ENCODE peak calls at places on chromosomes 12 and 14, in six cellular contexts. One of them, this sample, is unnamed.

GRCh38 chr14:98173291-98173690 is 1098.7 kb downstream of the BCL11B start:
- DNase-seq in NB4: no peak
- DNase-seq in K562: no peak
- DNase-seq in GM12878: no peak
- DNase-seq in endothelial cell of umbilical vein: no peak
- DNase-seq in HepG2: no peak
- DNase-seq in this sample: no peak

GRCh38 chr12:94553130-94553519 is 93.5 kb upstream of the CEP83 start:
- DNase-seq in NB4: no peak
- DNase-seq in K562: no peak
- DNase-seq in GM12878: no peak
- DNase-seq in endothelial cell of umbilical vein: peak; percentile 57
- DNase-seq in HepG2: no peak
- DNase-seq in this sample: no peak

GRCh38 chr12:30599631-30600030 is 96.0 kb downstream of the IPO8 start:
- DNase-seq in NB4: no peak
- DNase-seq in K562: no peak
- DNase-seq in GM12878: no peak
- DNase-seq in endothelial cell of umbilical vein: peak; percentile 52
- DNase-seq in HepG2: peak; percentile 97
- DNase-seq in this sample: no peak

GRCh38 chr12:76199808-76200207 is 115.3 kb upstream of the NAP1L1 start:
- DNase-seq in NB4: no peak
- DNase-seq in K562: no peak
- DNase-seq in GM12878: no peak
- DNase-seq in endothelial cell of umbilical vein: no peak
- DNase-seq in HepG2: no peak
- DNase-seq in this sample: no peak

GRCh38 chr14:88871429-88871828 is 47.0 kb downstream of the TTC8 start:
- DNase-seq in NB4: no peak
- DNase-seq in K562: no peak
- DNase-seq in GM12878: no peak
- DNase-seq in endothelial cell of umbilical vein: no peak
- DNase-seq in HepG2: no peak
- DNase-seq in this sample: no peak

GRCh38 chr12:123094349-123095073 is 56.4 kb downstream of the PITPNM2 start:
- DNase-seq in NB4: no peak
- DNase-seq in K562: peak; percentile 54
- DNase-seq in GM12878: no peak
- DNase-seq in endothelial cell of umbilical vein: no peak
- DNase-seq in HepG2: peak; percentile 79
- DNase-seq in this sample: peak; percentile 82

GRCh38 chr12:78929075-78929418 is 64.5 kb downstream of the SYT1 start:
- DNase-seq in NB4: no peak
- DNase-seq in K562: no peak
- DNase-seq in GM12878: no peak
- DNase-seq in endothelial cell of umbilical vein: no peak
- DNase-seq in HepG2: no peak
- DNase-seq in this sample: no peak

GRCh38 chr14:48936352-48936751 is 649.8 kb downstream of the RPS29 start:
- DNase-seq in NB4: no peak
- DNase-seq in K562: no peak
- DNase-seq in GM12878: no peak
- DNase-seq in endothelial cell of umbilical vein: peak; percentile 63
- DNase-seq in HepG2: no peak
- DNase-seq in this sample: no peak

GRCh38 chr12:11746024-11746771 is 96.7 kb downstream of the ETV6 start:
- DNase-seq in NB4: peak; percentile 94
- DNase-seq in K562: peak; percentile 5
- DNase-seq in GM12878: peak; percentile 93
- DNase-seq in endothelial cell of umbilical vein: peak; percentile 92
- DNase-seq in HepG2: no peak
- DNase-seq in this sample: no peak

GRCh38 chr14:54625158-54625557 is 58.2 kb downstream of the SAMD4A start:
- DNase-seq in NB4: peak; percentile 7
- DNase-seq in K562: no peak
- DNase-seq in GM12878: no peak
- DNase-seq in endothelial cell of umbilical vein: no peak
- DNase-seq in HepG2: no peak
- DNase-seq in this sample: no peak

GRCh38 chr14:60183724-60184596 is 18.8 kb upstream of the DHRS7 start:
- DNase-seq in NB4: peak; percentile 75
- DNase-seq in K562: no peak
- DNase-seq in GM12878: no peak
- DNase-seq in endothelial cell of umbilical vein: peak; percentile 74
- DNase-seq in HepG2: peak; percentile 55
- DNase-seq in this sample: peak; percentile 61

GRCh38 chr12:115185529-115185928 is 501.6 kb upstream of the TBX3 start:
- DNase-seq in NB4: no peak
- DNase-seq in K562: no peak
- DNase-seq in GM12878: no peak
- DNase-seq in endothelial cell of umbilical vein: no peak
- DNase-seq in HepG2: no peak
- DNase-seq in this sample: no peak

GRCh38 chr14:56057071-56057865 is 60.9 kb upstream of the PELI2 start:
- DNase-seq in NB4: no peak
- DNase-seq in K562: no peak
- DNase-seq in GM12878: no peak
- DNase-seq in endothelial cell of umbilical vein: no peak
- DNase-seq in HepG2: no peak
- DNase-seq in this sample: no peak

GRCh38 chr12:39905152-39905551 is 200.7 kb downstream of the SLC2A13 start:
- DNase-seq in NB4: no peak
- DNase-seq in K562: no peak
- DNase-seq in GM12878: no peak
- DNase-seq in endothelial cell of umbilical vein: no peak
- DNase-seq in HepG2: no peak
- DNase-seq in this sample: no peak

GRCh38 chr12:2826036-2826435 is 8.8 kb downstream of the NRIP2 start:
- DNase-seq in NB4: no peak
- DNase-seq in K562: no peak
- DNase-seq in GM12878: no peak
- DNase-seq in endothelial cell of umbilical vein: no peak
- DNase-seq in HepG2: no peak
- DNase-seq in this sample: no peak

GRCh38 chr12:15705606-15706005 is 83.6 kb downstream of the EPS8 start:
- DNase-seq in NB4: no peak
- DNase-seq in K562: no peak
- DNase-seq in GM12878: no peak
- DNase-seq in endothelial cell of umbilical vein: peak; percentile 57
- DNase-seq in HepG2: no peak
- DNase-seq in this sample: no peak

GRCh38 chr14:61608245-61609142 is 86.8 kb upstream of the HIF1A start:
- DNase-seq in NB4: no peak
- DNase-seq in K562: no peak
- DNase-seq in GM12878: no peak
- DNase-seq in endothelial cell of umbilical vein: peak; percentile 87
- DNase-seq in HepG2: peak; percentile 71
- DNase-seq in this sample: no peak

GRCh38 chr12:110234197-110235154 is 46.6 kb upstream of the ATP2A2 start:
- DNase-seq in NB4: peak; percentile 71
- DNase-seq in K562: no peak
- DNase-seq in GM12878: no peak
- DNase-seq in endothelial cell of umbilical vein: no peak
- DNase-seq in HepG2: no peak
- DNase-seq in this sample: peak; percentile 43

GRCh38 chr14:75134644-75135043 is 7.8 kb upstream of the NEK9 start:
- DNase-seq in NB4: no peak
- DNase-seq in K562: no peak
- DNase-seq in GM12878: no peak
- DNase-seq in endothelial cell of umbilical vein: no peak
- DNase-seq in HepG2: no peak
- DNase-seq in this sample: no peak

GRCh38 chr14:69547701-69548348 is 26.8 kb downstream of the CCDC177 start:
- DNase-seq in NB4: no peak
- DNase-seq in K562: peak; percentile 54
- DNase-seq in GM12878: no peak
- DNase-seq in endothelial cell of umbilical vein: no peak
- DNase-seq in HepG2: no peak
- DNase-seq in this sample: no peak

GRCh38 chr14:88143817-88144216 is 138.9 kb downstream of the GPR65 start:
- DNase-seq in NB4: no peak
- DNase-seq in K562: no peak
- DNase-seq in GM12878: no peak
- DNase-seq in endothelial cell of umbilical vein: no peak
- DNase-seq in HepG2: no peak
- DNase-seq in this sample: no peak

GRCh38 chr12:5430639-5431603 is 987 bp upstream of the NTF3 start:
- DNase-seq in NB4: no peak
- DNase-seq in K562: no peak
- DNase-seq in GM12878: no peak
- DNase-seq in endothelial cell of umbilical vein: peak; percentile 6
- DNase-seq in HepG2: no peak
- DNase-seq in this sample: no peak

GRCh38 chr14:28626780-28627179 is 139.8 kb upstream of the FOXG1 start:
- DNase-seq in NB4: no peak
- DNase-seq in K562: no peak
- DNase-seq in GM12878: no peak
- DNase-seq in endothelial cell of umbilical vein: no peak
- DNase-seq in HepG2: no peak
- DNase-seq in this sample: no peak

GRCh38 chr12:63965936-63966602 is 121.6 kb downstream of the SRGAP1 start:
- DNase-seq in NB4: no peak
- DNase-seq in K562: no peak
- DNase-seq in GM12878: no peak
- DNase-seq in endothelial cell of umbilical vein: no peak
- DNase-seq in HepG2: no peak
- DNase-seq in this sample: no peak

GRCh38 chr12:131513606-131514005 is 197.3 kb upstream of the SFSWAP start:
- DNase-seq in NB4: no peak
- DNase-seq in K562: no peak
- DNase-seq in GM12878: no peak
- DNase-seq in endothelial cell of umbilical vein: no peak
- DNase-seq in HepG2: peak; percentile 3
- DNase-seq in this sample: no peak

GRCh38 chr12:131509706-131510105 is 201.2 kb upstream of the SFSWAP start:
- DNase-seq in NB4: no peak
- DNase-seq in K562: no peak
- DNase-seq in GM12878: no peak
- DNase-seq in endothelial cell of umbilical vein: no peak
- DNase-seq in HepG2: no peak
- DNase-seq in this sample: no peak

GRCh38 chr12:131510431-131510830 is 200.5 kb upstream of the SFSWAP start:
- DNase-seq in NB4: no peak
- DNase-seq in K562: no peak
- DNase-seq in GM12878: no peak
- DNase-seq in endothelial cell of umbilical vein: no peak
- DNase-seq in HepG2: no peak
- DNase-seq in this sample: no peak

GRCh38 chr12:131511391-131511802 is 199.5 kb upstream of the SFSWAP start:
- DNase-seq in NB4: peak; percentile 93
- DNase-seq in K562: no peak
- DNase-seq in GM12878: peak; percentile 73
- DNase-seq in endothelial cell of umbilical vein: peak; percentile 12
- DNase-seq in HepG2: no peak
- DNase-seq in this sample: peak; percentile 14

GRCh38 chr12:131511803-131512564 is 198.9 kb upstream of the SFSWAP start:
- DNase-seq in NB4: peak; percentile 63
- DNase-seq in K562: no peak
- DNase-seq in GM12878: no peak
- DNase-seq in endothelial cell of umbilical vein: no peak
- DNase-seq in HepG2: no peak
- DNase-seq in this sample: no peak
- TF ChIP-seq MYC in NB4: no peak
- TF ChIP-seq MYC in K562: no peak
- TF ChIP-seq MYC in GM12878: no peak
- TF ChIP-seq MYC in endothelial cell of umbilical vein: no peak
- TF ChIP-seq MYC in HepG2: no peak
- TF ChIP-seq MYC in this sample: no peak

DNA sequence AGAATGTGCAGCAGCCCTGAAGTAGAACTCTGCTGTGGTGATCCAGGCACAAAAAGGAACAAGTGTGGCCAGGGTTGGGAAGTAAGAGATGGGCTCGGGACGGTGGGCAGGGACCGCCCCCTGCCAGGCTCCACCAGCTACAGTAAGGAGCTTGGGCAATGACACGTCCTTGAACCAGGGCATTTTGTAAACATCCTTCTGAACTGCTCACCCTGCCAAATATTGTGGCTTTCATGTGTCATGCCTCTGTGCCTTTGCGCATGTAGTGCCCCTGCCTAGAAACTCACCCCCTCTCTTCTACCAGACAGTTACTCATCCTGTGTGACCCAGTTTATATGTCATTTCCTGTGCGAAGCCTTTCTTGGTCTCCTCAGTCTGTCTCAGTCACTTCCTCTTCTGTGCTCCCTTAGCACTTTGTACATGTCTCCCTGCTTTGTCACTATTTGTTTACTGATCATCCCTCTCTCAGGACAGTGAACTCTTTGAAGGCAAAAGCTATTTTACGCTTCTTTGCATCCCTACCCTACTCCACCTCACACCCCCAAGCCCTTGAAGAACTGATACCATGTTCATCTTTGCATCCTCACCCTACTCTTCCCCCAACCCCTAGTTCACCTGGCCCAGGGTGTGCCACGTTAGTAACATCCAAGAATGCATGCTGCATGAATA is 108.9 kb upstream of the PLEKHG7 start:
- DNase-seq in NB4: peak; percentile 91
- DNase-seq in K562: no peak
- DNase-seq in GM12878: peak; percentile 96
- DNase-seq in endothelial cell of umbilical vein: peak; percentile 42
- DNase-seq in HepG2: peak; percentile 54
- DNase-seq in this sample: peak; percentile 88
- TF ChIP-seq POLR2A in NB4: no peak
- TF ChIP-seq POLR2A in K562: no peak
- TF ChIP-seq POLR2A in GM12878: peak; percentile 57
- TF ChIP-seq POLR2A in endothelial cell of umbilical vein: no peak
- TF ChIP-seq POLR2A in HepG2: no peak
- TF ChIP-seq POLR2A in this sample: no peak

GRCh38 chr14:35386673-35387125 is 17.9 kb downstream of the NFKBIA start:
- DNase-seq in NB4: no peak
- DNase-seq in K562: peak; percentile 76
- DNase-seq in GM12878: no peak
- DNase-seq in endothelial cell of umbilical vein: no peak
- DNase-seq in HepG2: no peak
- DNase-seq in this sample: no peak

GRCh38 chr14:35387209-35387608 is 17.3 kb downstream of the NFKBIA start:
- DNase-seq in NB4: no peak
- DNase-seq in K562: no peak
- DNase-seq in GM12878: no peak
- DNase-seq in endothelial cell of umbilical vein: no peak
- DNase-seq in HepG2: no peak
- DNase-seq in this sample: no peak

GRCh38 chr14:35385042-35385839 is 19.3 kb downstream of the NFKBIA start:
- DNase-seq in NB4: peak; percentile 69
- DNase-seq in K562: peak; percentile 57
- DNase-seq in GM12878: no peak
- DNase-seq in endothelial cell of umbilical vein: peak; percentile 37
- DNase-seq in HepG2: peak; percentile 85
- DNase-seq in this sample: peak; percentile 89

GRCh38 chr14:35383569-35384385 is 20.8 kb downstream of the NFKBIA start:
- DNase-seq in NB4: no peak
- DNase-seq in K562: no peak
- DNase-seq in GM12878: no peak
- DNase-seq in endothelial cell of umbilical vein: no peak
- DNase-seq in HepG2: no peak
- DNase-seq in this sample: no peak

GRCh38 chr14:35384386-35385041 is 20.0 kb downstream of the NFKBIA start:
- DNase-seq in NB4: no peak
- DNase-seq in K562: no peak
- DNase-seq in GM12878: no peak
- DNase-seq in endothelial cell of umbilical vein: peak; percentile 89
- DNase-seq in HepG2: peak; percentile 68
- DNase-seq in this sample: peak; percentile 80
- TF ChIP-seq CTCF in NB4: no peak
- TF ChIP-seq CTCF in K562: peak; percentile 35
- TF ChIP-seq CTCF in GM12878: no peak
- TF ChIP-seq CTCF in endothelial cell of umbilical vein: peak; percentile 10
- TF ChIP-seq CTCF in HepG2: peak; percentile 82
- TF ChIP-seq CTCF in this sample: no peak

GRCh38 chr12:1474567-1475153 is 119.7 kb downstream of the FBXL14 start:
- DNase-seq in NB4: no peak
- DNase-seq in K562: no peak
- DNase-seq in GM12878: no peak
- DNase-seq in endothelial cell of umbilical vein: peak; percentile 86
- DNase-seq in HepG2: no peak
- DNase-seq in this sample: no peak
- TF ChIP-seq MYC in NB4: no peak
- TF ChIP-seq MYC in K562: no peak
- TF ChIP-seq MYC in GM12878: no peak
- TF ChIP-seq MYC in endothelial cell of umbilical vein: no peak
- TF ChIP-seq MYC in HepG2: no peak
- TF ChIP-seq MYC in this sample: no peak

This sample was measured in A549.